ENCODE peak calls at places on chromosomes 7 and 10, in seven cellular contexts. One of them, this sample, is unnamed.

GRCh38 chr10:96721207-96721572 is 876 bp upstream of the PIK3AP1 start:
- DNase-seq in heart right ventricle: no peak
- DNase-seq in mesendoderm: peak
- DNase-seq in neural progenitor cell: no peak
- DNase-seq in heart left ventricle: no peak
- DNase-seq in IMR-90: no peak
- DNase-seq in GM23338: peak
- DNase-seq in this sample: no peak

GRCh38 chr7:156906281-156906680 is 13.3 kb upstream of the LMBR1 start:
- DNase-seq in heart right ventricle: no peak
- DNase-seq in mesendoderm: no peak
- DNase-seq in neural progenitor cell: no peak
- DNase-seq in heart left ventricle: no peak
- DNase-seq in IMR-90: no peak
- DNase-seq in GM23338: no peak
- DNase-seq in this sample: no peak

GRCh38 chr7:144907577-144907976 is 71.7 kb upstream of the TPK1 start:
- DNase-seq in heart right ventricle: no peak
- DNase-seq in mesendoderm: no peak
- DNase-seq in neural progenitor cell: peak
- DNase-seq in heart left ventricle: no peak
- DNase-seq in IMR-90: no peak
- DNase-seq in GM23338: no peak
- DNase-seq in this sample: no peak

GRCh38 chr10:48467669-48468068 is 137.2 kb downstream of the ARHGAP22 start:
- DNase-seq in heart right ventricle: no peak
- DNase-seq in mesendoderm: no peak
- DNase-seq in neural progenitor cell: peak
- DNase-seq in heart left ventricle: no peak
- DNase-seq in IMR-90: no peak
- DNase-seq in GM23338: no peak
- DNase-seq in this sample: peak

GRCh38 chr10:13673165-13673564 is 86.4 kb downstream of the PRPF18 start:
- DNase-seq in heart right ventricle: no peak
- DNase-seq in mesendoderm: peak
- DNase-seq in neural progenitor cell: peak
- DNase-seq in heart left ventricle: no peak
- DNase-seq in IMR-90: no peak
- DNase-seq in GM23338: peak
- DNase-seq in this sample: no peak

GRCh38 chr7:40833541-40834234 is 698.9 kb downstream of the SUGCT start:
- DNase-seq in heart right ventricle: no peak
- DNase-seq in mesendoderm: peak
- DNase-seq in neural progenitor cell: no peak
- DNase-seq in heart left ventricle: no peak
- DNase-seq in IMR-90: peak
- DNase-seq in GM23338: no peak
- DNase-seq in this sample: no peak

GRCh38 chr10:125201108-125201524 is 40.8 kb upstream of the CTBP2 start:
- DNase-seq in heart right ventricle: no peak
- DNase-seq in mesendoderm: peak
- DNase-seq in neural progenitor cell: no peak
- DNase-seq in heart left ventricle: no peak
- DNase-seq in IMR-90: peak
- DNase-seq in GM23338: no peak
- DNase-seq in this sample: no peak

GRCh38 chr7:157548691-157549265 is 212.0 kb downstream of the DNAJB6 start:
- DNase-seq in heart right ventricle: no peak
- DNase-seq in mesendoderm: no peak
- DNase-seq in neural progenitor cell: no peak
- DNase-seq in heart left ventricle: no peak
- DNase-seq in IMR-90: no peak
- DNase-seq in GM23338: no peak
- DNase-seq in this sample: no peak

GRCh38 chr7:2894118-2894940 is 50.2 kb upstream of the GNA12 start:
- DNase-seq in heart right ventricle: no peak
- DNase-seq in mesendoderm: no peak
- DNase-seq in neural progenitor cell: no peak
- DNase-seq in heart left ventricle: no peak
- DNase-seq in IMR-90: no peak
- DNase-seq in GM23338: no peak
- DNase-seq in this sample: no peak

GRCh38 chr7:133861876-133862275 is 265.3 kb upstream of the LRGUK start:
- DNase-seq in heart right ventricle: no peak
- DNase-seq in mesendoderm: no peak
- DNase-seq in neural progenitor cell: no peak
- DNase-seq in heart left ventricle: no peak
- DNase-seq in IMR-90: no peak
- DNase-seq in GM23338: no peak
- DNase-seq in this sample: no peak

GRCh38 chr7:86833360-86833759 is 189.7 kb downstream of the GRM3 start:
- DNase-seq in heart right ventricle: no peak
- DNase-seq in mesendoderm: no peak
- DNase-seq in neural progenitor cell: no peak
- DNase-seq in heart left ventricle: no peak
- DNase-seq in IMR-90: no peak
- DNase-seq in GM23338: no peak
- DNase-seq in this sample: no peak

GRCh38 chr7:32588657-32589056 is 93.4 kb downstream of the AVL9 start:
- DNase-seq in heart right ventricle: no peak
- DNase-seq in mesendoderm: peak
- DNase-seq in neural progenitor cell: no peak
- DNase-seq in heart left ventricle: no peak
- DNase-seq in IMR-90: peak
- DNase-seq in GM23338: no peak
- DNase-seq in this sample: no peak

GRCh38 chr10:72061491-72061890 is 26.9 kb downstream of the SPOCK2 start:
- DNase-seq in heart right ventricle: no peak
- DNase-seq in mesendoderm: peak
- DNase-seq in neural progenitor cell: peak
- DNase-seq in heart left ventricle: no peak
- DNase-seq in IMR-90: no peak
- DNase-seq in GM23338: peak
- DNase-seq in this sample: no peak

GRCh38 chr7:121373177-121373576 is 22.9 kb downstream of the FAM3C start:
- DNase-seq in heart right ventricle: no peak
- DNase-seq in mesendoderm: no peak
- DNase-seq in neural progenitor cell: no peak
- DNase-seq in heart left ventricle: no peak
- DNase-seq in IMR-90: no peak
- DNase-seq in GM23338: no peak
- DNase-seq in this sample: no peak

GRCh38 chr7:46532571-46532970 is 611.5 kb upstream of the IGFBP3 start:
- DNase-seq in heart right ventricle: no peak
- DNase-seq in mesendoderm: no peak
- DNase-seq in neural progenitor cell: no peak
- DNase-seq in heart left ventricle: no peak
- DNase-seq in IMR-90: peak
- DNase-seq in GM23338: no peak
- DNase-seq in this sample: no peak

GRCh38 chr10:58856508-58857240 is 319.8 kb upstream of the PHYHIPL start:
- DNase-seq in heart right ventricle: no peak
- DNase-seq in mesendoderm: peak
- DNase-seq in neural progenitor cell: peak
- DNase-seq in heart left ventricle: peak
- DNase-seq in IMR-90: peak
- DNase-seq in GM23338: peak
- DNase-seq in this sample: peak

GRCh38 chr7:42010751-42011150 is 226.3 kb downstream of the GLI3 start:
- DNase-seq in heart right ventricle: no peak
- DNase-seq in mesendoderm: no peak
- DNase-seq in neural progenitor cell: no peak
- DNase-seq in heart left ventricle: no peak
- DNase-seq in IMR-90: no peak
- DNase-seq in GM23338: no peak
- DNase-seq in this sample: no peak

GRCh38 chr7:23135765-23136164 is 30.2 kb downstream of the KLHL7 start:
- DNase-seq in heart right ventricle: no peak
- DNase-seq in mesendoderm: no peak
- DNase-seq in neural progenitor cell: no peak
- DNase-seq in heart left ventricle: no peak
- DNase-seq in IMR-90: peak
- DNase-seq in GM23338: no peak
- DNase-seq in this sample: no peak

GRCh38 chr7:117118579-117119180 is 165.4 kb downstream of the ST7 start:
- DNase-seq in heart right ventricle: no peak
- DNase-seq in mesendoderm: peak
- DNase-seq in neural progenitor cell: no peak
- DNase-seq in heart left ventricle: no peak
- DNase-seq in IMR-90: no peak
- DNase-seq in GM23338: peak
- DNase-seq in this sample: no peak

DNA sequence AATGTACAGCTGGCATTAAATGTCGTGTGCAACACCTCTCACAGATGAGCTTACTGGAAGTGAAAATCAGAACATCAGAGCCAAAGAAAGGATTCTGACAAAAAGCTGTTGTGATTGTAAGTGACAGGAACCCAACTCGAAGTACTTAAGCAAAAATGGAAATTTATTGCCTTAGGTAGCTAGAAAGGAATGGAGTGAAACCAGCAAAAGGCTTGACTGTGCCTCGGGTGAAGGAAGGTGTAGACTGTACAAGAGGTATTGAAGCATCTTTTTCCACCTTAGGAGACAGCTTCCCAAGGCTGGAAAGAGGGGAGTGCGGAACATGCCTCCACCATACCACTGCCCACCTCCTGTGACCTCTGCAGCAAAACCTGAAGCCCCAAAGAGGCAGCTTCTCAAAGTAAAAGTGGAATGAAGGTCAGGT is 27.3 kb upstream of the ITGB1 start:
- DNase-seq in heart right ventricle: no peak
- DNase-seq in mesendoderm: no peak
- DNase-seq in neural progenitor cell: no peak
- DNase-seq in heart left ventricle: no peak
- DNase-seq in IMR-90: no peak
- DNase-seq in GM23338: no peak
- DNase-seq in this sample: no peak
- H3K27ac ChIP-seq in heart right ventricle: peak
- H3K27ac ChIP-seq in mesendoderm: no peak
- H3K27ac ChIP-seq in neural progenitor cell: no peak
- H3K27ac ChIP-seq in heart left ventricle: no peak
- H3K27ac ChIP-seq in IMR-90: peak
- H3K27ac ChIP-seq in GM23338: no peak
- H3K27ac ChIP-seq in this sample: no peak

DNA sequence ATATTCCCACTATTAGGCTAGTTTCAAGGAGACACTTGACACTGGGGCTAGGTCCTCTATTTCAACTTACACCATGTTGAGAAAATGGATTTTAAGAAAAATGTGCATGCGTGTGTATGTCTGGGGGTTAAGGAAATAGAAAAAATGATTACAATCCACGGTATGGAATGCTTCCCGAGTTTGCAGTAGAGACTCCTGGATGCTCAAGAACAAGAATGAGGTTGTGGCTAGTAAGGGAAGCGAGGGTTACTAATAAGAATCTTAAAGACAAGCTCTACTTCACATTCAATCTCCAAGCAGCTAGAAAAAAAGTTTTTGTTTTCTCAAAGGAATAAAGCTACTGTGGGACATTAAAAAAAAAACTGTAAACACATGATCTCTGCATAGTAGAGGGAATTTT is 54.7 kb downstream of the ANK3 start:
- DNase-seq in heart right ventricle: no peak
- DNase-seq in mesendoderm: no peak
- DNase-seq in neural progenitor cell: no peak
- DNase-seq in heart left ventricle: no peak
- DNase-seq in IMR-90: no peak
- DNase-seq in GM23338: no peak
- DNase-seq in this sample: no peak
- H3K27ac ChIP-seq in heart right ventricle: no peak
- H3K27ac ChIP-seq in mesendoderm: no peak
- H3K27ac ChIP-seq in neural progenitor cell: no peak
- H3K27ac ChIP-seq in heart left ventricle: no peak
- H3K27ac ChIP-seq in IMR-90: no peak
- H3K27ac ChIP-seq in GM23338: no peak
- H3K27ac ChIP-seq in this sample: no peak

DNA sequence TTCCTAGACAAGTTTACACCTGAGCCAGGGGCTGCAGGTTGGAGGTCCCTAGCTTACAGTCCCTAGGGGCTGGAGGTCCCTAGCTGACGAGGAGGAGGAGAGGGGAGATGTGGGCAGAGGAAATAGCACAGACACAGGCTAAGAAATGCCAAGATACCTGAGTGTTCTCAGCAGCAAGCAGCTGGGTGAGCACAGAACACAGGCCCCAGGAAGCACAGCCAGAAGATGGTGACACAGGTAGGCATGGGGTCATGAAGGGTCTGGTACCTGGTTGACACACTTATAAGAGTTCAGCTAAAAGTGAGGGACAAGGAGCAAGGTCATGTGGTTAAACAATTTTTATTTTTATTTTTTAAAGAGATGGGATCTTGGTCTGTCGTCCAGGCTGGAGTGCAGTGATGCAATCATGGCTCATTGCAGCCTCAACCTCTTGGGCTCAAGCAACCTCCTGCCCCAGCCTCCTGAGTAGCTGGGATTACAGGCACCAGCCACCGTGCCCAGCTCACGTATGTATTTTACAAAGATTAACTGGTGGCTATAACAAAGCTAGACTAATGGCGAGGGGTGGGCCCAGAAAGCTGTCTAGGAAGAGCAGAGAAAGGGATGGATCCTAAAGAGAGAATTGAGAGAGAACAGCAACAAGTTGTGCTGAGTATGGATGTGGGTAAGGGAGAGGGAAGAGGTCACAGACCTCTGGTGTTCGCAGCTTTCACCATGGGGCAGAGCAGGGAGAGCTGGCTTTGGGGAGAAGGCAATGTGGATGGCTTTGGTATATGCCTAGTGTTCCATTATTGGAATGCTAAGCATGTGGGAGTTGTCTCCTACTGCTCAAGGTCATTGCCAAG is 140.3 kb upstream of the KLF14 start:
- DNase-seq in heart right ventricle: no peak
- DNase-seq in mesendoderm: no peak
- DNase-seq in neural progenitor cell: no peak
- DNase-seq in heart left ventricle: no peak
- DNase-seq in IMR-90: peak
- DNase-seq in GM23338: no peak
- DNase-seq in this sample: no peak
- H3K27ac ChIP-seq in heart right ventricle: no peak
- H3K27ac ChIP-seq in mesendoderm: no peak
- H3K27ac ChIP-seq in neural progenitor cell: no peak
- H3K27ac ChIP-seq in heart left ventricle: no peak
- H3K27ac ChIP-seq in IMR-90: peak
- H3K27ac ChIP-seq in GM23338: no peak
- H3K27ac ChIP-seq in this sample: no peak

GRCh38 chr10:11861341-11861740 is 38.2 kb downstream of the PROSER2 start:
- DNase-seq in heart right ventricle: no peak
- DNase-seq in mesendoderm: no peak
- DNase-seq in neural progenitor cell: no peak
- DNase-seq in heart left ventricle: no peak
- DNase-seq in IMR-90: no peak
- DNase-seq in GM23338: no peak
- DNase-seq in this sample: no peak
- H3K27ac ChIP-seq in heart right ventricle: no peak
- H3K27ac ChIP-seq in mesendoderm: no peak
- H3K27ac ChIP-seq in neural progenitor cell: no peak
- H3K27ac ChIP-seq in heart left ventricle: no peak
- H3K27ac ChIP-seq in IMR-90: no peak
- H3K27ac ChIP-seq in GM23338: no peak
- H3K27ac ChIP-seq in this sample: no peak

GRCh38 chr7:38773430-38773829 is 135.6 kb downstream of the VPS41 start:
- DNase-seq in heart right ventricle: no peak
- DNase-seq in mesendoderm: no peak
- DNase-seq in neural progenitor cell: no peak
- DNase-seq in heart left ventricle: no peak
- DNase-seq in IMR-90: peak
- DNase-seq in GM23338: no peak
- DNase-seq in this sample: no peak
- H3K27ac ChIP-seq in heart right ventricle: no peak
- H3K27ac ChIP-seq in mesendoderm: no peak
- H3K27ac ChIP-seq in neural progenitor cell: no peak
- H3K27ac ChIP-seq in heart left ventricle: no peak
- H3K27ac ChIP-seq in IMR-90: no peak
- H3K27ac ChIP-seq in GM23338: no peak
- H3K27ac ChIP-seq in this sample: no peak

GRCh38 chr7:44121761-44122420 is 1.5 kb downstream of the POLD2 start:
- DNase-seq in heart right ventricle: no peak
- DNase-seq in mesendoderm: no peak
- DNase-seq in neural progenitor cell: no peak
- DNase-seq in heart left ventricle: no peak
- DNase-seq in IMR-90: no peak
- DNase-seq in GM23338: no peak
- DNase-seq in this sample: no peak
- H3K27ac ChIP-seq in heart right ventricle: no peak
- H3K27ac ChIP-seq in mesendoderm: no peak
- H3K27ac ChIP-seq in neural progenitor cell: no peak
- H3K27ac ChIP-seq in heart left ventricle: no peak
- H3K27ac ChIP-seq in IMR-90: no peak
- H3K27ac ChIP-seq in GM23338: no peak
- H3K27ac ChIP-seq in this sample: no peak

This sample was measured in pancreas.